ENCODE peak calls at places on chromosomes 13 and 19, in eight cellular contexts. One of them, this sample, is unnamed.

GRCh38 chr13:113421673-113422270 is 31.5 kb downstream of the ADPRHL1 start:
- DNase-seq in body of pancreas: no peak
- DNase-seq in neural crest cell: no peak
- DNase-seq in astrocyte of the spinal cord: peak; percentile 11
- DNase-seq in OCI-LY7: no peak
- DNase-seq in heart right ventricle: no peak
- DNase-seq in fibroblast of lung: peak; percentile 77
- DNase-seq in type B pancreatic cell: no peak
- DNase-seq in this sample: no peak

GRCh38 chr19:47848871-47849473 is 10.1 kb upstream of the TPRX2 start:
- DNase-seq in body of pancreas: peak; percentile 18
- DNase-seq in fibroblast of lung: peak; percentile 3
- DNase-seq in type B pancreatic cell: no peak
- DNase-seq in astrocyte of the spinal cord: no peak
- DNase-seq in heart right ventricle: no peak
- DNase-seq in neural crest cell: peak; percentile 51
- DNase-seq in OCI-LY7: no peak
- DNase-seq in this sample: no peak

GRCh38 chr19:46520616-46521015 is 24.9 kb upstream of the PNMA8B start:
- DNase-seq in astrocyte of the spinal cord: no peak
- DNase-seq in type B pancreatic cell: no peak
- DNase-seq in body of pancreas: no peak
- DNase-seq in heart right ventricle: no peak
- DNase-seq in fibroblast of lung: no peak
- DNase-seq in OCI-LY7: no peak
- DNase-seq in neural crest cell: no peak
- DNase-seq in this sample: no peak

GRCh38 chr13:68551701-68552522 is 1321.8 kb upstream of the PCDH9 start:
- DNase-seq in type B pancreatic cell: no peak
- DNase-seq in astrocyte of the spinal cord: peak; percentile 14
- DNase-seq in OCI-LY7: no peak
- DNase-seq in heart right ventricle: no peak
- DNase-seq in neural crest cell: no peak
- DNase-seq in fibroblast of lung: no peak
- DNase-seq in body of pancreas: no peak
- DNase-seq in this sample: no peak

GRCh38 chr13:113804017-113804702 is 45.1 kb downstream of the TMEM255B start:
- DNase-seq in heart right ventricle: no peak
- DNase-seq in body of pancreas: no peak
- DNase-seq in OCI-LY7: no peak
- DNase-seq in astrocyte of the spinal cord: peak; percentile 47
- DNase-seq in fibroblast of lung: no peak
- DNase-seq in type B pancreatic cell: no peak
- DNase-seq in neural crest cell: no peak
- DNase-seq in this sample: no peak

GRCh38 chr13:96492758-96493157 is 402.9 kb downstream of the HS6ST3 start:
- DNase-seq in type B pancreatic cell: no peak
- DNase-seq in astrocyte of the spinal cord: no peak
- DNase-seq in OCI-LY7: no peak
- DNase-seq in neural crest cell: no peak
- DNase-seq in body of pancreas: peak; percentile 50
- DNase-seq in heart right ventricle: peak; percentile 8
- DNase-seq in fibroblast of lung: no peak
- DNase-seq in this sample: no peak

GRCh38 chr13:22812793-22813192 is 368.0 kb upstream of the SGCG start:
- DNase-seq in body of pancreas: no peak
- DNase-seq in type B pancreatic cell: no peak
- DNase-seq in neural crest cell: no peak
- DNase-seq in astrocyte of the spinal cord: no peak
- DNase-seq in heart right ventricle: no peak
- DNase-seq in fibroblast of lung: no peak
- DNase-seq in OCI-LY7: no peak
- DNase-seq in this sample: no peak

GRCh38 chr13:76425930-76426329 is 460.3 kb downstream of the KCTD12 start:
- DNase-seq in OCI-LY7: no peak
- DNase-seq in neural crest cell: no peak
- DNase-seq in heart right ventricle: peak; percentile 5
- DNase-seq in body of pancreas: no peak
- DNase-seq in fibroblast of lung: peak; percentile 93
- DNase-seq in astrocyte of the spinal cord: peak; percentile 76
- DNase-seq in type B pancreatic cell: no peak
- DNase-seq in this sample: no peak

GRCh38 chr13:43804461-43805070 is 17.8 kb upstream of the ENOX1 start:
- DNase-seq in OCI-LY7: peak; percentile 61
- DNase-seq in type B pancreatic cell: no peak
- DNase-seq in neural crest cell: peak; percentile 42
- DNase-seq in fibroblast of lung: peak; percentile 86
- DNase-seq in astrocyte of the spinal cord: peak; percentile 88
- DNase-seq in heart right ventricle: peak; percentile 47
- DNase-seq in body of pancreas: no peak
- DNase-seq in this sample: no peak
- TF ChIP-seq CTCF in OCI-LY7: peak; percentile 88
- TF ChIP-seq CTCF in type B pancreatic cell: peak; percentile 91
- TF ChIP-seq CTCF in neural crest cell: peak; percentile 81
- TF ChIP-seq CTCF in fibroblast of lung: peak; percentile 39
- TF ChIP-seq CTCF in astrocyte of the spinal cord: peak; percentile 35
- TF ChIP-seq CTCF in heart right ventricle: peak; percentile 53
- TF ChIP-seq CTCF in body of pancreas: peak; percentile 62
- TF ChIP-seq CTCF in this sample: peak; percentile 71

GRCh38 chr19:11480081-11480926 is 542 bp downstream of the ELAVL3 start:
- DNase-seq in OCI-LY7: no peak
- DNase-seq in body of pancreas: no peak
- DNase-seq in fibroblast of lung: no peak
- DNase-seq in astrocyte of the spinal cord: no peak
- DNase-seq in neural crest cell: peak; percentile 23
- DNase-seq in type B pancreatic cell: no peak
- DNase-seq in heart right ventricle: no peak
- DNase-seq in this sample: no peak

GRCh38 chr19:11482384-11483050 is 1.7 kb upstream of the ELAVL3 start:
- DNase-seq in heart right ventricle: peak; percentile 72
- DNase-seq in body of pancreas: peak; percentile 78
- DNase-seq in type B pancreatic cell: peak; percentile 86
- DNase-seq in astrocyte of the spinal cord: peak; percentile 64
- DNase-seq in fibroblast of lung: peak; percentile 73
- DNase-seq in OCI-LY7: peak; percentile 95
- DNase-seq in neural crest cell: peak; percentile 73
- DNase-seq in this sample: peak; percentile 93

GRCh38 chr19:11483176-11484111 is 2.6 kb upstream of the ELAVL3 start:
- DNase-seq in heart right ventricle: no peak
- DNase-seq in neural crest cell: no peak
- DNase-seq in astrocyte of the spinal cord: no peak
- DNase-seq in fibroblast of lung: no peak
- DNase-seq in type B pancreatic cell: no peak
- DNase-seq in OCI-LY7: no peak
- DNase-seq in body of pancreas: no peak
- DNase-seq in this sample: no peak

GRCh38 chr19:11480927-11481776 is at the start of gene ELAVL3:
- DNase-seq in body of pancreas: no peak
- DNase-seq in neural crest cell: peak; percentile 54
- DNase-seq in heart right ventricle: no peak
- DNase-seq in OCI-LY7: no peak
- DNase-seq in astrocyte of the spinal cord: no peak
- DNase-seq in fibroblast of lung: no peak
- DNase-seq in type B pancreatic cell: no peak
- DNase-seq in this sample: no peak

GRCh38 chr19:11481777-11482383 is 1.0 kb upstream of the ELAVL3 start:
- DNase-seq in OCI-LY7: peak; percentile 93
- DNase-seq in astrocyte of the spinal cord: peak; percentile 71
- DNase-seq in heart right ventricle: peak; percentile 54
- DNase-seq in fibroblast of lung: peak; percentile 80
- DNase-seq in type B pancreatic cell: no peak
- DNase-seq in body of pancreas: no peak
- DNase-seq in neural crest cell: peak; percentile 57
- DNase-seq in this sample: no peak
- TF ChIP-seq CTCF in OCI-LY7: no peak
- TF ChIP-seq CTCF in astrocyte of the spinal cord: no peak
- TF ChIP-seq CTCF in heart right ventricle: no peak
- TF ChIP-seq CTCF in fibroblast of lung: no peak
- TF ChIP-seq CTCF in type B pancreatic cell: no peak
- TF ChIP-seq CTCF in body of pancreas: no peak
- TF ChIP-seq CTCF in neural crest cell: no peak
- TF ChIP-seq CTCF in this sample: no peak

GRCh38 chr13:99796175-99796819 is 175.3 kb downstream of the ZIC5 start:
- DNase-seq in heart right ventricle: no peak
- DNase-seq in fibroblast of lung: peak; percentile 51
- DNase-seq in astrocyte of the spinal cord: peak; percentile 52
- DNase-seq in neural crest cell: peak; percentile 79
- DNase-seq in OCI-LY7: peak; percentile 14
- DNase-seq in body of pancreas: no peak
- DNase-seq in type B pancreatic cell: no peak
- DNase-seq in this sample: no peak
- TF ChIP-seq CTCF in heart right ventricle: no peak
- TF ChIP-seq CTCF in fibroblast of lung: no peak
- TF ChIP-seq CTCF in astrocyte of the spinal cord: no peak
- TF ChIP-seq CTCF in neural crest cell: no peak
- TF ChIP-seq CTCF in OCI-LY7: no peak
- TF ChIP-seq CTCF in body of pancreas: no peak
- TF ChIP-seq CTCF in type B pancreatic cell: no peak
- TF ChIP-seq CTCF in this sample: no peak

GRCh38 chr19:42200116-42200740 is 17.2 kb downstream of the DEDD2 start:
- DNase-seq in body of pancreas: no peak
- DNase-seq in astrocyte of the spinal cord: no peak
- DNase-seq in OCI-LY7: no peak
- DNase-seq in type B pancreatic cell: no peak
- DNase-seq in heart right ventricle: no peak
- DNase-seq in neural crest cell: no peak
- DNase-seq in fibroblast of lung: no peak
- DNase-seq in this sample: no peak

GRCh38 chr19:42198676-42199439 is 18.6 kb downstream of the DEDD2 start:
- DNase-seq in astrocyte of the spinal cord: no peak
- DNase-seq in OCI-LY7: peak; percentile 87
- DNase-seq in type B pancreatic cell: no peak
- DNase-seq in fibroblast of lung: no peak
- DNase-seq in heart right ventricle: no peak
- DNase-seq in body of pancreas: no peak
- DNase-seq in neural crest cell: no peak
- DNase-seq in this sample: no peak

GRCh38 chr19:42197375-42197817 is 20.1 kb downstream of the DEDD2 start:
- DNase-seq in astrocyte of the spinal cord: no peak
- DNase-seq in neural crest cell: no peak
- DNase-seq in body of pancreas: no peak
- DNase-seq in OCI-LY7: no peak
- DNase-seq in type B pancreatic cell: no peak
- DNase-seq in heart right ventricle: no peak
- DNase-seq in fibroblast of lung: no peak
- DNase-seq in this sample: no peak

GRCh38 chr19:42201489-42202289 is 15.8 kb downstream of the DEDD2 start:
- DNase-seq in type B pancreatic cell: no peak
- DNase-seq in neural crest cell: no peak
- DNase-seq in heart right ventricle: no peak
- DNase-seq in astrocyte of the spinal cord: no peak
- DNase-seq in body of pancreas: no peak
- DNase-seq in OCI-LY7: peak; percentile 24
- DNase-seq in fibroblast of lung: no peak
- DNase-seq in this sample: no peak

DNA sequence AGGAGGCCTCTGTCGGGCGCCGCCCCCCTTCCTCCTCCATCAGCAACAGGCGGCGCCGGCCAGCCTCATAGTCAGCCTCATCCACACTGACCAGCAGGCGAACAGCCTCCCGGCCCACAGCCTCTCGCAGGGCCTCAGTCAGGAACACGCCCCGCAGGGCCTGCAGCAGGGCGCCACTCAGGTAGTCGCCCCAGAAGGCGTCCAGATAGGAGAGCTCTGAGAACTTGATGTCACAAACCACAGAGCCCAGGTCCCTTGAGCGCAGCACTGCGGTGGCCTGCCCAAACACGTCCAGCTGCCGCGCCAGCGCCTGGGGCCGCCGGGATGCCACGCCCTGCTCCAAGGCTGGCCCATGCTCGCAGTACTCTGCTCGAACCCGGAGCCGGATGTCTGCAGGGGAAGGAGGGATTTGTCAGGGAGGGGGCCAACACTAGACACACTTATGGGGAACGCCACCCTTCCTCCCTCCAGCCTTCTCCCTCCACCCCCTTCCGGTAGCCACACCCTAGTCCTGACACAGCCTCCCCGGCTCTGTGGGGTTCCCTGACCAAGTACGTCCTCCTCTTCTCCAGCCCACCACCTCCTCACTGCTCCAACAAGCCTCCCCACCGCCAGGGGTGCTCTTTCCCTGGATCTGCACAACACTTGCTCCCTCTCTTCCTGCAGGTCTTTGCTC is 17.9 kb downstream of the DEDD2 start:
- DNase-seq in type B pancreatic cell: no peak
- DNase-seq in astrocyte of the spinal cord: no peak
- DNase-seq in OCI-LY7: peak; percentile 43
- DNase-seq in body of pancreas: no peak
- DNase-seq in heart right ventricle: peak; percentile 26
- DNase-seq in neural crest cell: no peak
- DNase-seq in fibroblast of lung: no peak
- DNase-seq in this sample: no peak
- TF ChIP-seq CTCF in type B pancreatic cell: no peak
- TF ChIP-seq CTCF in astrocyte of the spinal cord: no peak
- TF ChIP-seq CTCF in OCI-LY7: peak; percentile 77
- TF ChIP-seq CTCF in body of pancreas: no peak
- TF ChIP-seq CTCF in heart right ventricle: peak; percentile 31
- TF ChIP-seq CTCF in neural crest cell: no peak
- TF ChIP-seq CTCF in fibroblast of lung: no peak
- TF ChIP-seq CTCF in this sample: no peak

GRCh38 chr13:58300974-58301681 is 669.6 kb downstream of the PCDH17 start:
- DNase-seq in astrocyte of the spinal cord: no peak
- DNase-seq in OCI-LY7: no peak
- DNase-seq in heart right ventricle: no peak
- DNase-seq in body of pancreas: no peak
- DNase-seq in fibroblast of lung: no peak
- DNase-seq in neural crest cell: no peak
- DNase-seq in type B pancreatic cell: no peak
- DNase-seq in this sample: no peak
- TF ChIP-seq CTCF in astrocyte of the spinal cord: no peak
- TF ChIP-seq CTCF in OCI-LY7: no peak
- TF ChIP-seq CTCF in heart right ventricle: no peak
- TF ChIP-seq CTCF in body of pancreas: no peak
- TF ChIP-seq CTCF in fibroblast of lung: no peak
- TF ChIP-seq CTCF in neural crest cell: no peak
- TF ChIP-seq CTCF in type B pancreatic cell: no peak
- TF ChIP-seq CTCF in this sample: no peak

GRCh38 chr19:36373638-36374156 is 5.3 kb downstream of the ZFP14 start:
- DNase-seq in body of pancreas: no peak
- DNase-seq in neural crest cell: no peak
- DNase-seq in astrocyte of the spinal cord: no peak
- DNase-seq in heart right ventricle: no peak
- DNase-seq in OCI-LY7: no peak
- DNase-seq in fibroblast of lung: no peak
- DNase-seq in type B pancreatic cell: no peak
- DNase-seq in this sample: no peak

GRCh38 chr19:36377541-36378178 is 1.3 kb downstream of the ZFP14 start:
- DNase-seq in body of pancreas: no peak
- DNase-seq in neural crest cell: no peak
- DNase-seq in fibroblast of lung: no peak
- DNase-seq in type B pancreatic cell: no peak
- DNase-seq in heart right ventricle: no peak
- DNase-seq in OCI-LY7: no peak
- DNase-seq in astrocyte of the spinal cord: no peak
- DNase-seq in this sample: no peak

GRCh38 chr19:36371886-36372285 is 7.1 kb downstream of the ZFP14 start:
- DNase-seq in astrocyte of the spinal cord: no peak
- DNase-seq in neural crest cell: no peak
- DNase-seq in heart right ventricle: no peak
- DNase-seq in fibroblast of lung: no peak
- DNase-seq in body of pancreas: no peak
- DNase-seq in OCI-LY7: no peak
- DNase-seq in type B pancreatic cell: no peak
- DNase-seq in this sample: no peak
- TF ChIP-seq CTCF in astrocyte of the spinal cord: no peak
- TF ChIP-seq CTCF in neural crest cell: no peak
- TF ChIP-seq CTCF in heart right ventricle: no peak
- TF ChIP-seq CTCF in fibroblast of lung: no peak
- TF ChIP-seq CTCF in body of pancreas: no peak
- TF ChIP-seq CTCF in OCI-LY7: no peak
- TF ChIP-seq CTCF in type B pancreatic cell: no peak
- TF ChIP-seq CTCF in this sample: no peak

This sample was measured in osteocyte.